ENCODE peak calls at places on chromosomes 6 and 20, in seven cellular contexts. D is pancreas; B is RWPE2; Q is activated T-cell treated with anti-CD3 and anti-CD28 coated beads, Interleukin-2, amount 50 U/mL, for 72 hours; Z is T-helper 17 cell; C is left cardiac atrium; I is A549. T is an unnamed sample.

GRCh38 chr6:1711136-1711535 is 101.4 kb downstream of the FOXC1 start:
- ATAC-seq in B (no peak), Z (no peak), I (no peak), C (no peak), Q (no peak), D (no peak), T (no peak)

GRCh38 chr6:157839606-157840005 is 16.6 kb downstream of the SNX9 start:
- ATAC-seq in D (no peak), Z (no peak), C (no peak), Q (no peak), I (no peak), B (no peak), T (no peak)

GRCh38 chr6:141395443-141396008 is 737.2 kb upstream of the GJE1 start:
- ATAC-seq in Q (no peak), B (no peak), Z (no peak), D (no peak), I (no peak), C (no peak), T (no peak)

GRCh38 chr20:3679749-3680700 is 1.8 kb downstream of the ADAM33 start:
- ATAC-seq in D (no peak), Q (no peak), C (peak; percentile 60), B (no peak), I (no peak), Z (no peak), T (no peak)

GRCh38 chr6:3504938-3505735 is 48.3 kb upstream of the SLC22A23 start:
- ATAC-seq in C (no peak), B (no peak), Q (no peak), I (no peak), Z (no peak), D (no peak), T (no peak)

GRCh38 chr6:162615016-162615717 is 112.4 kb downstream of the PRKN start:
- ATAC-seq in Q (no peak), B (no peak), C (no peak), Z (no peak), I (no peak), D (peak; percentile 24), T (no peak)

GRCh38 chr6:32580593-32580992 is 9.1 kb downstream of the HLA-DRB1 start:
- ATAC-seq in Q (no peak), Z (no peak), I (no peak), D (no peak), C (no peak), B (no peak), T (no peak)

GRCh38 chr20:47358672-47359532 is 2.4 kb upstream of the ZMYND8 start:
- ATAC-seq in B (peak; percentile 50), I (peak; percentile 59), C (peak; percentile 43), Z (no peak), Q (no peak), D (peak; percentile 53), T (peak; percentile 57)

GRCh38 chr20:3766832-3767433 is 620 bp downstream of the ADISSP start:
- ATAC-seq in Z (no peak), I (peak; percentile 16), D (no peak), C (peak; percentile 5), Q (no peak), B (no peak), T (peak; percentile 13)

GRCh38 chr20:62878244-62879030 is 16.8 kb upstream of the TCFL5 start:
- ATAC-seq in Q (no peak), C (no peak), B (no peak), D (no peak), I (no peak), Z (no peak), T (no peak)

GRCh38 chr20:57524511-57525176 is at the start of gene CTCFL:
- ATAC-seq in I (no peak), D (no peak), Z (no peak), B (peak; percentile 4), C (no peak), Q (no peak), T (no peak)

T was measured in esophagus mucosa.